ENCODE peak calls at places on chromosomes 5 and 9, in ten cellular contexts. W is cardiac fibroblast; F is heart right ventricle; N is CD8-positive, alpha-beta memory T cell; M is tibial artery; C is thoracic aorta; H is IMR-90; P is gastrocnemius medialis; I is suprapubic skin; Y is astrocyte of the spinal cord. J is an unnamed sample.

GRCh38 chr9:121721770-121722169 is 70.3 kb downstream of the DAB2IP start:
- DNase-seq in M (no peak), H (peak), C (no peak), F (peak), P (no peak), Y (no peak), W (no peak), I (no peak), N (no peak), J (no peak)

GRCh38 chr9:122095010-122095767 is 2.1 kb upstream of the TTLL11 start:
- DNase-seq in M (peak), I (peak), H (peak), Y (peak), C (no peak), W (peak), N (peak), P (no peak), F (no peak), J (no peak)

GRCh38 chr5:52491829-52492217 is 295.9 kb upstream of the ITGA1 start:
- DNase-seq in W (no peak), C (no peak), M (no peak), P (no peak), F (no peak), H (no peak), I (no peak), N (no peak), Y (no peak), J (no peak)

GRCh38 chr5:31181376-31181987 is 12.0 kb upstream of the CDH6 start:
- DNase-seq in F (no peak), P (no peak), N (no peak), C (no peak), M (no peak), Y (no peak), H (no peak), I (no peak), W (no peak), J (no peak)

GRCh38 chr5:124342027-124342471 is 404.4 kb downstream of the ZNF608 start:
- DNase-seq in N (no peak), F (no peak), W (peak), I (peak), C (no peak), H (peak), Y (peak), P (no peak), M (no peak), J (peak)

GRCh38 chr5:18024542-18024941 is 390.3 kb downstream of the TAF11L14 start:
- DNase-seq in H (no peak), F (no peak), W (no peak), Y (no peak), C (no peak), N (no peak), M (no peak), I (no peak), P (no peak), J (no peak)

GRCh38 chr5:41835625-41836024 is 34.6 kb downstream of the OXCT1 start:
- DNase-seq in I (no peak), M (peak), H (peak), F (peak), N (no peak), C (peak), P (peak), Y (peak), W (peak), J (peak)

GRCh38 chr5:72517961-72518690 is 10.9 kb upstream of the ZNF366 start:
- DNase-seq in C (peak), M (peak), P (peak), N (no peak), I (no peak), H (no peak), W (no peak), Y (peak), F (peak), J (no peak)

GRCh38 chr9:73869261-73869660 is 627.9 kb upstream of the RORB start:
- DNase-seq in H (no peak), M (no peak), C (no peak), W (peak), F (no peak), Y (peak), N (no peak), I (no peak), P (no peak), J (peak)

GRCh38 chr5:179278119-179278518 is 67.1 kb downstream of the ADAMTS2 start:
- DNase-seq in W (no peak), P (no peak), N (no peak), H (peak), I (no peak), C (no peak), F (no peak), M (no peak), Y (no peak), J (no peak)

GRCh38 chr5:179967489-179967888 is 59.8 kb upstream of the TBC1D9B start:
- DNase-seq in N (no peak), P (no peak), H (peak), W (no peak), I (no peak), Y (peak), F (no peak), M (no peak), C (no peak), J (no peak)

GRCh38 chr9:34685591-34685990 is 5.5 kb downstream of the CCL19 start:
- DNase-seq in P (no peak), Y (no peak), F (no peak), H (no peak), W (no peak), M (no peak), N (no peak), I (no peak), C (no peak), J (no peak)

GRCh38 chr5:91154338-91154737 is 228.8 kb downstream of the ARRDC3 start:
- DNase-seq in I (no peak), C (no peak), F (no peak), Y (no peak), M (no peak), P (no peak), H (no peak), N (no peak), W (no peak), J (no peak)

GRCh38 chr9:16708638-16709435 is 161.6 kb downstream of the BNC2 start:
- DNase-seq in W (peak), F (no peak), I (no peak), H (peak), M (no peak), P (no peak), Y (peak), C (no peak), N (no peak), J (no peak)

GRCh38 chr5:112546946-112547647 is 128.0 kb upstream of the EPB41L4A start:
- DNase-seq in C (no peak), N (no peak), W (no peak), P (no peak), M (no peak), H (no peak), I (no peak), F (no peak), Y (no peak), J (no peak)

GRCh38 chr5:157106668-157107461 is 2.0 kb downstream of the HAVCR2 start:
- DNase-seq in Y (no peak), C (no peak), F (peak), M (peak), I (no peak), P (peak), N (no peak), H (peak), W (no peak), J (no peak)

GRCh38 chr5:5331838-5332237 is 90.6 kb upstream of the ICE1 start:
- DNase-seq in N (no peak), F (no peak), M (no peak), C (no peak), I (no peak), P (no peak), Y (peak), W (no peak), H (no peak), J (no peak)

GRCh38 chr9:85142461-85143401 is 473.2 kb downstream of the NTRK2 start:
- DNase-seq in W (peak), C (no peak), H (no peak), F (peak), I (peak), Y (no peak), M (peak), N (no peak), P (peak), J (no peak)

GRCh38 chr9:132858756-132859155 is 19.3 kb downstream of the AK8 start:
- DNase-seq in I (no peak), N (no peak), H (no peak), F (no peak), P (no peak), W (no peak), M (no peak), Y (no peak), C (no peak), J (no peak)

GRCh38 chr5:115850771-115851416 is 9.2 kb downstream of the AP3S1 start:
- DNase-seq in M (no peak), F (no peak), N (no peak), W (peak), Y (peak), C (no peak), I (no peak), P (no peak), H (peak), J (no peak)

GRCh38 chr5:38616061-38616460 is 59.6 kb upstream of the LIFR start:
- DNase-seq in W (peak), M (no peak), I (no peak), C (no peak), F (no peak), N (no peak), Y (peak), P (no peak), H (no peak), J (no peak)

GRCh38 chr5:127206320-127207113 is 84.1 kb upstream of the MEGF10 start:
- DNase-seq in W (peak), C (no peak), N (no peak), F (no peak), I (no peak), P (no peak), M (no peak), H (peak), Y (peak), J (peak)

GRCh38 chr9:4547016-4547415 is 56.7 kb downstream of the SLC1A1 start:
- DNase-seq in M (no peak), F (no peak), N (no peak), C (no peak), P (no peak), Y (peak), W (peak), I (no peak), H (peak), J (no peak)

GRCh38 chr9:75889977-75890540 is 414 bp upstream of the PCSK5 start:
- DNase-seq in H (peak), M (peak), Y (no peak), W (peak), C (no peak), I (no peak), P (peak), N (no peak), F (no peak), J (no peak)

GRCh38 chr5:89998505-89998904 is 411.1 kb downstream of the CETN3 start:
- DNase-seq in Y (no peak), W (no peak), F (no peak), M (no peak), N (no peak), I (no peak), H (no peak), C (no peak), P (no peak), J (no peak)

GRCh38 chr9:100427366-100428263 is 672 bp downstream of the MSANTD3 start:
- DNase-seq in N (peak), Y (peak), P (peak), H (peak), M (peak), I (peak), W (peak), C (peak), F (peak), J (no peak)

DNA sequence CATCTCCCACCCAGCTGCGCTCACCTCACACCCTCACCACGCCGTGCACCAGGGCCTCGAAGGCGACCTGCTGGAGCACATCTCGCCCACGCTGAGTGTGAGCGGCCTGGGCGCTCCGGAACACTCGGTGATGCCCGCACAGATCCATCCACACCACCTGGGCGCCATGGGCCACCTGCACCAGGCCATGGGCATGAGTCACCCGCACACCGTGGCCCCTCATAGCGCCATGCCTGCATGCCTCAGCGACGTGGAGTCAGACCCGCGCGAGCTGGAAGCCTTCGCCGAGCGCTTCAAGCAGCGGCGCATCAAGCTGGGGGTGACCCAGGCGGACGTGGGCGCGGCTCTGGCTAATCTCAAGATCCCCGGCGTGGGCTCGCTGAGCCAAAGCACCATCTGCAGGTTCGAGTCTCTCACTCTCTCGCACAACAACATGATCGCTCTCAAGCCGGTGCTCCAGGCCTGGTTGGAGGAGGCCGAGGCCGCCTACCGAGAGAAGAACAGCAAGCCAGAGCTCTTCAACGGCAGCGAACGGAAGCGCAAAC is 1.1 kb downstream of the POU4F3 start:
- DNase-seq in Y (no peak), H (no peak), C (no peak), P (no peak), I (no peak), N (no peak), W (no peak), F (no peak), M (no peak), J (no peak)
- H3K4me3 ChIP-seq in Y (no peak), H (no peak), C (peak), P (no peak), I (no peak), N (no peak), W (no peak), F (no peak), M (no peak), J (no peak)

DNA sequence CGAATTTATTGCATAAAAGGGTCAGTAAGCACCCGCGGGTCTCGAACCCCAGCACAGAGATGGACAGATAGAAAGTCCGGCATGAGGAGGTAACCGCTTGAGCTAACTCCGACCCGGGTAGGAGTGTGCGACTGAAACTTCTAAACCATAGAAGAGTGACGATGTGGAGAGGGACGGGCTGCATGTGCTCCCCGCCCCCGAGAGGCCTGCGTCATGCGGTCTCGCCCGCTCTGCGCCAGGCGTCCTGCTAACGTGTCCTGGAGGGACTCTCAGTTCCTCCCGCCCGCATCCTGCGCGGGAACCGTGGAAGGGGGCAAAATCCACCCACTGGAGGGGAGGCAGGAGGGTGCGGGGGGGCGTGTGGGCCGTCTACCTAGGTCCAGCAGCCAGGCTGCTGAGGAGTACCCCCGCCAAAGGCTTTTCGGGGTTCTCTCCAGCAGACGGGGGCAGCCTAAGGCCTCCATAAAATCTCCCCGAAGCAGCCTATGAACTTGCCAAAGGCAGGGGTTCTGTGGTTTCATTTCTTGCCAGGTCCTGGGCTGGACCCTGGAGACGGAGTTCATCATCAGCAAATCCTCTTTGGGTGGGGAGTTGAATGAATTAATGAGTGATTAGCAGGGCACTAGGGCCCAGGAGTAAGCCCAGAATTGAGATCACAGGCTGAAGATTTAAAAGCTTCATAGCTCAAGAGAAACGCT is 51.8 kb downstream of the TGFBI start:
- DNase-seq in M (peak), N (no peak), P (peak), F (peak), I (peak), Y (peak), W (peak), C (peak), H (peak), J (peak)
- H3K4me3 ChIP-seq in M (peak), N (peak), P (peak), F (peak), I (peak), Y (peak), W (peak), C (peak), H (peak), J (peak)

DNA sequence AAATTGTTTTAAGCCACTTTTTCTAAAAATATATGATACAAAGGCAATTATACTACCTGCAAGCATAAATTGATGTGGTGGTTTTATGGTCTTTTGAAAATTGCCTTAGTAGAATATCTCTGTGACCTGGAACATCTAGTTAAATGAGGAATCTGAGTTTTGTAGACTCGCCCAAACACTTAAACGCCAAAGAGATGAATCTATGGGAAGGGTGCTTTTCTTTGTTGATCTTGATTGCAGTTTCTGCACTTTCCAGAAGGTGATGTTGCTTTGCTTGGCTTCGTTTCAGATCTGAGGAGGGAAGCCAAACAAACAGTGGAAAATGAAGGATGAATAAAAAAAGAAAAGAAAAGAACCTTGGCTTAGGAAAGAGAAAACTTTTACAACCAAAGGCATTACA is 1021.3 kb downstream of the NR2F1-AS1 start:
- DNase-seq in Y (peak), M (no peak), F (no peak), C (no peak), W (peak), P (no peak), H (peak), I (no peak), N (no peak), J (no peak)
- H3K4me3 ChIP-seq in Y (no peak), M (no peak), F (no peak), C (no peak), W (no peak), P (no peak), H (no peak), I (no peak), N (no peak), J (no peak)

GRCh38 chr5:96901841-96902240 is 25.5 kb downstream of the ERAP2 start:
- DNase-seq in H (no peak), I (no peak), C (no peak), M (no peak), Y (no peak), N (no peak), F (no peak), W (no peak), P (no peak), J (no peak)

GRCh38 chr5:96893342-96893741 is 17.0 kb downstream of the ERAP2 start:
- DNase-seq in N (no peak), H (peak), W (peak), F (no peak), M (no peak), C (no peak), P (no peak), I (no peak), Y (peak), J (peak)

GRCh38 chr5:96901384-96901783 is 25.1 kb downstream of the ERAP2 start:
- DNase-seq in W (no peak), M (no peak), P (no peak), I (no peak), H (no peak), C (no peak), N (no peak), Y (no peak), F (no peak), J (no peak)

GRCh38 chr5:96896285-96896711 is 20.0 kb downstream of the ERAP2 start:
- DNase-seq in F (no peak), P (no peak), N (peak), W (no peak), Y (no peak), M (no peak), I (no peak), C (no peak), H (no peak), J (no peak)

GRCh38 chr5:96896806-96897205 is 20.5 kb downstream of the ERAP2 start:
- DNase-seq in Y (no peak), W (no peak), C (no peak), F (no peak), I (no peak), H (no peak), M (no peak), P (no peak), N (no peak), J (no peak)
- H3K4me3 ChIP-seq in Y (no peak), W (no peak), C (no peak), F (no peak), I (no peak), H (no peak), M (no peak), P (no peak), N (peak), J (no peak)

J was measured in skeletal muscle cell.